ENCODE peak calls at places on chromosomes 4 and X, in four cellular contexts. One of them, this sample, is unnamed.

GRCh38 chr4:3136454-3136853 is 62.0 kb downstream of the HTT start:
- DNase-seq in GM12878: no peak
- DNase-seq in HepG2: no peak
- DNase-seq in K562: no peak
- DNase-seq in this sample: no peak

GRCh38 chr4:102169345-102169744 is 175.9 kb downstream of the SLC39A8 start:
- DNase-seq in GM12878: no peak
- DNase-seq in HepG2: no peak
- DNase-seq in K562: no peak
- DNase-seq in this sample: peak; percentile 17

GRCh38 chr4:683982-684571 is 4.9 kb downstream of the SLC49A3 start:
- DNase-seq in GM12878: no peak
- DNase-seq in HepG2: peak; percentile 63
- DNase-seq in K562: peak; percentile 77
- DNase-seq in this sample: peak; percentile 79

GRCh38 chr4:48575964-48576363 is 85.9 kb downstream of the ZAR1 start:
- DNase-seq in GM12878: no peak
- DNase-seq in HepG2: no peak
- DNase-seq in K562: no peak
- DNase-seq in this sample: no peak

GRCh38 chrX:12329476-12329875 is 191.2 kb downstream of the FRMPD4 start:
- DNase-seq in GM12878: no peak
- DNase-seq in HepG2: no peak
- DNase-seq in K562: no peak
- DNase-seq in this sample: no peak

GRCh38 chr4:188341428-188341827 is 202.2 kb downstream of the TRIML1 start:
- DNase-seq in GM12878: no peak
- DNase-seq in HepG2: peak; percentile 2
- DNase-seq in K562: no peak
- DNase-seq in this sample: no peak

GRCh38 chr4:85520765-85521749 is 46.1 kb downstream of the ARHGAP24 start:
- DNase-seq in GM12878: no peak
- DNase-seq in HepG2: no peak
- DNase-seq in K562: no peak
- DNase-seq in this sample: no peak

GRCh38 chr4:4379540-4380087 is 7.3 kb upstream of the NSG1 start:
- DNase-seq in GM12878: no peak
- DNase-seq in HepG2: no peak
- DNase-seq in K562: no peak
- DNase-seq in this sample: no peak

GRCh38 chr4:113289736-113290135 is 240.3 kb downstream of the ANK2 start:
- DNase-seq in GM12878: no peak
- DNase-seq in HepG2: no peak
- DNase-seq in K562: no peak
- DNase-seq in this sample: no peak

GRCh38 chr4:6989331-6989923 is 53.7 kb upstream of the TADA2B start:
- DNase-seq in GM12878: no peak
- DNase-seq in HepG2: no peak
- DNase-seq in K562: no peak
- DNase-seq in this sample: no peak

GRCh38 chr4:71472946-71473345 is 134.1 kb downstream of the SLC4A4 start:
- DNase-seq in GM12878: no peak
- DNase-seq in HepG2: no peak
- DNase-seq in K562: no peak
- DNase-seq in this sample: no peak

GRCh38 chr4:24791043-24791442 is 4.3 kb upstream of the SOD3 start:
- DNase-seq in GM12878: no peak
- DNase-seq in HepG2: no peak
- DNase-seq in K562: no peak
- DNase-seq in this sample: no peak

GRCh38 chrX:85504381-85504780 is 124.9 kb upstream of the POF1B start:
- DNase-seq in GM12878: no peak
- DNase-seq in HepG2: no peak
- DNase-seq in K562: no peak
- DNase-seq in this sample: no peak

GRCh38 chrX:95764972-95765451 is 919.6 kb upstream of the DIAPH2 start:
- DNase-seq in GM12878: no peak
- DNase-seq in HepG2: peak; percentile 4
- DNase-seq in K562: peak; percentile 1
- DNase-seq in this sample: peak; percentile 27

GRCh38 chrX:18026171-18026570 is 165.1 kb upstream of the RAI2 start:
- DNase-seq in GM12878: no peak
- DNase-seq in HepG2: no peak
- DNase-seq in K562: no peak
- DNase-seq in this sample: no peak

GRCh38 chr4:47930971-47931804 is 16.8 kb upstream of the NFXL1 start:
- DNase-seq in GM12878: no peak
- DNase-seq in HepG2: no peak
- DNase-seq in K562: no peak
- DNase-seq in this sample: no peak

GRCh38 chr4:114028071-114028470 is 48.6 kb upstream of the ARSJ start:
- DNase-seq in GM12878: no peak
- DNase-seq in HepG2: no peak
- DNase-seq in K562: no peak
- DNase-seq in this sample: no peak

GRCh38 chr4:55367084-55367722 is 21.2 kb downstream of the SRD5A3 start:
- DNase-seq in GM12878: no peak
- DNase-seq in HepG2: peak; percentile 58
- DNase-seq in K562: no peak
- DNase-seq in this sample: no peak

GRCh38 chr4:55365347-55365728 is 19.3 kb downstream of the SRD5A3 start:
- DNase-seq in GM12878: no peak
- DNase-seq in HepG2: no peak
- DNase-seq in K562: no peak
- DNase-seq in this sample: no peak

GRCh38 chr4:55363618-55364420 is 17.8 kb downstream of the SRD5A3 start:
- DNase-seq in GM12878: no peak
- DNase-seq in HepG2: no peak
- DNase-seq in K562: no peak
- DNase-seq in this sample: no peak

GRCh38 chr4:55366621-55367020 is 20.6 kb downstream of the SRD5A3 start:
- DNase-seq in GM12878: no peak
- DNase-seq in HepG2: no peak
- DNase-seq in K562: no peak
- DNase-seq in this sample: no peak

DNA sequence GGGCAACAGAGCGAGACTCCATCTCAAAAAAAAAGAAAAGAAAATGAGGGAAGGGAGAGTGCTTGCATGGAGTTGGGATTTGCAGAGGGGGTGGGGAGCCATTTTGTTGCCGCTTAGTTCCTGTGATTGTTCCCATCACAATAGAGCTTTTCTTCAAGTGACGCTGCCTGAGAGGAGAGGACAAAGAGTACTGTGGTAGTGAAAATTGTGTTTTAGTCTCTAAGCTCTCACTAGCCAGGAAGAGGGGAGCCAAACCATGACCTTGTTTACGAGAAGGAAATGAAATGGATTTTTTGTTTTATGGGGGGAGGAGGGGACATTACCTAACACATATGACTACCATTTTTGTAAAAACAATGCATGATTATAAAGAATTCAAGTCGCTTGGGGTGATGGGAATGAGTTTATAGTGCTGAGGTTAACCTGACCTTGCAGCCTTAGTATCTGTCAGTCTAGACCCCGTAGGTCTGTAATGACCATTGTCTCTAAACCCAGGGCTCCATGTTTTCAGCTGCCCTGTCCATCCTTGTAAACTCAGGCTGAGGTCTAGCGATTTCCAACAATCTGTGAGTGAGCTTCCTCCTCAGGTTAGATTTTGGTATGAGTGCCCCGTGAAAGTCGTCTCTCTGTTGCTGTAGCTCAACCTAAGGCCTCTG is 18.8 kb downstream of the SRD5A3 start:
- DNase-seq in GM12878: no peak
- DNase-seq in HepG2: no peak
- DNase-seq in K562: no peak
- DNase-seq in this sample: no peak
- TF ChIP-seq FOXK2 in GM12878: no peak
- TF ChIP-seq FOXK2 in HepG2: no peak
- TF ChIP-seq FOXK2 in K562: no peak
- TF ChIP-seq FOXK2 in this sample: no peak

GRCh38 chrX:40299028-40299479 is 201.3 kb upstream of the BCOR start:
- DNase-seq in GM12878: no peak
- DNase-seq in HepG2: no peak
- DNase-seq in K562: peak; percentile 29
- DNase-seq in this sample: peak; percentile 26
- TF ChIP-seq SP1 in GM12878: no peak
- TF ChIP-seq SP1 in HepG2: no peak
- TF ChIP-seq SP1 in K562: no peak
- TF ChIP-seq SP1 in this sample: no peak

DNA sequence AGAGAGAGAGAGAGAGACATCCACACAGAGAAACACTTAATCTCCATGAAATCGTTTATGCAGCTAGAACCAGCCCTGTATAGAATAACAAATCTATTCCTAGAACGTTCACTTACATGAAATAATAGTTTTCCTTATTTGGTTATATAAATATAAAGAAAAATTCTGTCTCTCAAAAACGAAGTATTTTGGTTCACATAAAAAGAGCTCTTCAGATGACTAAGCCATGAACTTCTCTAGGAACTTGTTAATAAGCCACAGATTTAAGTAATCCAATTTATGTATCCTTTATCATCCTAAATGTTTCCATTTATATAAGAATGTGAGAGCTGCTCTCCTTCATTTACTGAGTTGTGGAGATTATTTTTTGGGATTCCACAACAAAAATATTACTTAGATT is 1315.0 kb upstream of the PCDH7 start:
- DNase-seq in GM12878: no peak
- DNase-seq in HepG2: no peak
- DNase-seq in K562: no peak
- DNase-seq in this sample: no peak
- TF ChIP-seq BHLHE40 in GM12878: no peak
- TF ChIP-seq BHLHE40 in HepG2: no peak
- TF ChIP-seq BHLHE40 in K562: no peak
- TF ChIP-seq BHLHE40 in this sample: no peak

DNA sequence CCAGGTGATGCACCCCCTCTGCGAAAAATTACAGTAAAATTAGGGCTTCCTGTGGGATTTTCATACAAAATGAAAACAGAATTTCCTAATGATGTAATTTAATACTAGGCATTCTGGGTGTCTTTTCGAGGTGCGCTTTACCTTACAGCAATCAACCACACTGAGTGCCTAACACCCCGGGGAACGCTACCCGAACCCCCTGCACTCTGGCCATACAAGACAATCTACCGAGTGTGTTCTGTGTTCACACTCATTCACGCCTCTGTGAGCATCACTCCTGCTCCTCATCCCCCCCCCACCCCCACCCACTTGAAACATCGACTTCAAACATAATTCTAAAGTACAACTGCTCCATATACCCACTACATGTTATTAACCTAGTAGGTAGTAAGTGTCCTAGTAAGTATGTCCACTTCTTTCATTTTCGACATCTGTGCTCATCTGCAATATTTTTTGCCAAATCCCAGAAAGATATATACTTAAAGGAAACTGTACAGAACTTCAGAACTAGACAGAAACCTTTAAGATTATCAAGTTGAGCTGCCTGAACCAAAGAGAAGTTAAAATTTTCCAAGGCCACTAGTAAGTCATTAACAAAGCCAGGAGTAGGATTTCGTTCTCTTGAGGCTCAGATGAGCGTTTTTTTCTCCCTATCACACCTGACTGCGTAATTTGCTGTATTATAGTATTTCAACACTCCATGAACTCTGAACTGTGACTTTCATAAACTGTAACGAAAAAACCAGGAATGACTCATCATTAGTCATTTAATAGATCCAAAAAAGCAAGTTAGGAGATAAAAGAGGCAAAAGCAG is 79.9 kb downstream of the FAT1 start:
- DNase-seq in GM12878: no peak
- DNase-seq in HepG2: peak; percentile 94
- DNase-seq in K562: no peak
- DNase-seq in this sample: no peak
- TF ChIP-seq FOXK2 in GM12878: no peak
- TF ChIP-seq FOXK2 in HepG2: no peak
- TF ChIP-seq FOXK2 in K562: no peak
- TF ChIP-seq FOXK2 in this sample: no peak

GRCh38 chr4:89312066-89312465 is 4.5 kb upstream of the GPRIN3 start:
- DNase-seq in GM12878: no peak
- DNase-seq in HepG2: no peak
- DNase-seq in K562: no peak
- DNase-seq in this sample: no peak

GRCh38 chr4:89319756-89320155 is 12.2 kb upstream of the GPRIN3 start:
- DNase-seq in GM12878: no peak
- DNase-seq in HepG2: no peak
- DNase-seq in K562: no peak
- DNase-seq in this sample: no peak

GRCh38 chr4:89316187-89316586 is 8.6 kb upstream of the GPRIN3 start:
- DNase-seq in GM12878: no peak
- DNase-seq in HepG2: no peak
- DNase-seq in K562: no peak
- DNase-seq in this sample: no peak

GRCh38 chr4:89314291-89314690 is 6.7 kb upstream of the GPRIN3 start:
- DNase-seq in GM12878: no peak
- DNase-seq in HepG2: no peak
- DNase-seq in K562: no peak
- DNase-seq in this sample: no peak

DNA sequence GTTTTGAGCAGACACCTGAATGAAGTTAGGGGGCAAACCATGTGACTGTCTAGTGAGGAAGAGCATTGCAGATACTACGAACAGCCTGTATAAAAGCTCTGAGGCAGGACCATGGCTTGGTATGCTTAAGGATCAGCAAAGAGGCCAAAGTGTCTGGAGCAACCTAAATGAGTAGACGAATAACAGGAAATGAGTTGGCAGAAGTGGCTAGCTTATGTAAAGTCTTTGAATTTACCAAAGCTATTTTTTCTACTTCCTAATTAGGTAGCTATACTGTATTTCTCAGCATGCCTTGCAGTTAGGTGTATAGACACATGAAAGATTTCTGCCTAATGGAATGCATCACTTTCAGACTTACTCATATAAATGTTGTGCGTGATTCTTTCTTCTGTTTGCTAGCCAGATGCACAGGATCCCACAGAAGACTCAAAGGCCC is 9.3 kb upstream of the GPRIN3 start:
- DNase-seq in GM12878: no peak
- DNase-seq in HepG2: no peak
- DNase-seq in K562: no peak
- DNase-seq in this sample: no peak
- TF ChIP-seq SP1 in GM12878: no peak
- TF ChIP-seq SP1 in HepG2: no peak
- TF ChIP-seq SP1 in K562: no peak
- TF ChIP-seq SP1 in this sample: no peak

GRCh38 chr4:8181844-8182243 is 17.2 kb upstream of the SH3TC1 start:
- DNase-seq in GM12878: no peak
- DNase-seq in HepG2: no peak
- DNase-seq in K562: no peak
- DNase-seq in this sample: no peak
- TF ChIP-seq BHLHE40 in GM12878: no peak
- TF ChIP-seq BHLHE40 in HepG2: no peak
- TF ChIP-seq BHLHE40 in K562: no peak
- TF ChIP-seq BHLHE40 in this sample: no peak